ENCODE peak calls at places on chromosomes 5 and 9, in six cellular contexts. X is cardiac muscle cell, W is psoas muscle, N is K562, R is endodermal cell, Q is DND-41. A is an unnamed sample. For H3K4me1, the result is how much of the 10 kb centered on the place peaks cover.

GRCh38 chr5:174999581-174999980 is 275.2 kb downstream of the MSX2 start:
- DNase-seq in R (peak), X (no peak), W (no peak), Q (no peak), N (no peak), A (no peak)

GRCh38 chr9:99593621-99594020 is 228.1 kb upstream of the NR4A3 start:
- DNase-seq in R (no peak), X (no peak), W (no peak), Q (no peak), N (no peak), A (no peak)

GRCh38 chr9:92728831-92729734 is 35.5 kb downstream of the BICD2 start:
- DNase-seq in N (no peak), Q (no peak), X (no peak), R (peak), W (no peak), A (no peak)

GRCh38 chr5:35600591-35600990 is 17.1 kb upstream of the SPEF2 start:
- DNase-seq in W (no peak), N (no peak), X (no peak), R (no peak), Q (no peak), A (no peak)

GRCh38 chr9:35236692-35237091 is 74.9 kb downstream of the UNC13B start:
- DNase-seq in W (no peak), R (no peak), X (no peak), N (peak), Q (no peak), A (no peak)

GRCh38 chr9:15837079-15837679 is 284.3 kb downstream of the CCDC171 start:
- DNase-seq in R (no peak), W (no peak), X (peak), N (peak), Q (peak), A (no peak)

GRCh38 chr9:106921341-106921899 is 58.5 kb downstream of the ZNF462 start:
- DNase-seq in W (no peak), Q (peak), R (peak), N (peak), X (peak), A (no peak)

GRCh38 chr9:83744206-83744605 is 36.4 kb upstream of the UBQLN1 start:
- DNase-seq in Q (no peak), W (no peak), R (no peak), N (no peak), X (no peak), A (no peak)

GRCh38 chr5:35924950-35925722 is 13.3 kb downstream of the CAPSL start:
- DNase-seq in X (peak), W (peak), N (peak), R (peak), Q (peak), A (peak)

GRCh38 chr5:146107901-146108300 is 2.5 kb upstream of the PLAC8L1 start:
- DNase-seq in N (no peak), X (no peak), W (no peak), R (no peak), Q (no peak), A (no peak)

GRCh38 chr5:143401846-143402463 is 1.5 kb downstream of the NR3C1 start:
- DNase-seq in R (peak), W (no peak), N (peak), Q (peak), X (no peak), A (peak)

GRCh38 chr9:92706218-92706940 is 36.4 kb upstream of the IPPK start:
- DNase-seq in R (peak), W (no peak), N (peak), Q (peak), X (peak), A (peak)

GRCh38 chr5:97009212-97009898 is 73.5 kb downstream of the LNPEP start:
- DNase-seq in R (no peak), N (peak), W (no peak), Q (no peak), X (peak), A (no peak)

GRCh38 chr5:94469889-94470288 is 148.5 kb downstream of the KIAA0825 start:
- DNase-seq in R (no peak), X (peak), Q (no peak), N (no peak), W (no peak), A (no peak)

GRCh38 chr5:123035320-123035949 is 1.1 kb downstream of the PPIC start:
- DNase-seq in N (peak), R (peak), X (peak), Q (no peak), W (peak), A (no peak)

GRCh38 chr9:137095664-137096517 is 9.1 kb downstream of the MAN1B1 start:
- DNase-seq in R (no peak), X (no peak), N (no peak), Q (peak), W (no peak), A (peak)

GRCh38 chr5:74725331-74725730 is 40.3 kb downstream of the HEXB start:
- DNase-seq in X (no peak), Q (no peak), N (no peak), W (no peak), R (no peak), A (no peak)

GRCh38 chr9:137342482-137342881 is 40.4 kb upstream of the NRARP start:
- DNase-seq in N (no peak), X (no peak), R (no peak), W (no peak), Q (no peak), A (no peak)

GRCh38 chr9:127189628-127190027 is 67.2 kb upstream of the ANGPTL2 start:
- DNase-seq in R (no peak), N (no peak), X (no peak), Q (no peak), W (no peak), A (no peak)

GRCh38 chr5:167463939-167464338 is 827.5 kb upstream of the WWC1 start:
- DNase-seq in Q (no peak), N (no peak), W (no peak), X (no peak), R (no peak), A (no peak)

GRCh38 chr9:72524820-72525539 is 3.6 kb downstream of the TMC1 start:
- DNase-seq in R (peak), W (no peak), X (peak), Q (no peak), N (peak), A (no peak)

GRCh38 chr5:162067138-162067537 is 435 bp upstream of the GABRG2 start:
- DNase-seq in Q (no peak), X (no peak), N (no peak), W (no peak), R (no peak), A (no peak)

DNA sequence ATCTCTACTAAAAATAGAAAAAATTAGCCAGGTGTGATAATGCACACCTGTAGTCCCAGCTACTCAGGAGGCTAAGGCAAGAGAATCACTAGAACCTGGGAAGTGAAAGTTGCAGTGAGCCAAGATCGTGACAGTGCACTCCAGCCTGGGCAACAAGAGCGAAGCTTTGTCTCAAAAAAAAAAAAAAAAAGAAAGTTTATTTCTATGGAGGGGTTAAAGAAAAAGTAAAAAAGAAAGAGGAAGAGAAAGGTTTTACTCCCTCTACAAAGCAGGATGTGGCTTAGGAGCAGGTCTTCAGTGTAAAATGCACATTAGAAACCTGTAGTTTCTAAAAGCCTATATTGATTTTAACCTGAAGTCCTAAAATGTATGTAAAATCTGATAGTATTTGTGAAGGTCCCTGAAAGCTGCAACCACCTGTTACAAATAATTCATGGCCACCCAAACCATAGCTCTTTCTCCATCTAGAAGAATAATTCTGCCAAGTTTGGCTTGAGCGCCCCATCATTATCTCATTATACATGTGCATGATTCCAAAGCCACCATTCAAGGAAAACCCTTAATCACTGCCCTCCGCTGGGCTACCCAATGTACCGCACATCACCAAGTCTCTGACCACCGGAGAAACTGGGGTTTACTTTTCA is 3.4 kb downstream of the FNBP1 start:
- DNase-seq in W (no peak), Q (no peak), X (peak), R (no peak), N (no peak), A (peak)
- H3K4me1 ChIP-seq in W (under half), Q (half or more), X (under half), R (under half), N (under half), A (under half)

DNA sequence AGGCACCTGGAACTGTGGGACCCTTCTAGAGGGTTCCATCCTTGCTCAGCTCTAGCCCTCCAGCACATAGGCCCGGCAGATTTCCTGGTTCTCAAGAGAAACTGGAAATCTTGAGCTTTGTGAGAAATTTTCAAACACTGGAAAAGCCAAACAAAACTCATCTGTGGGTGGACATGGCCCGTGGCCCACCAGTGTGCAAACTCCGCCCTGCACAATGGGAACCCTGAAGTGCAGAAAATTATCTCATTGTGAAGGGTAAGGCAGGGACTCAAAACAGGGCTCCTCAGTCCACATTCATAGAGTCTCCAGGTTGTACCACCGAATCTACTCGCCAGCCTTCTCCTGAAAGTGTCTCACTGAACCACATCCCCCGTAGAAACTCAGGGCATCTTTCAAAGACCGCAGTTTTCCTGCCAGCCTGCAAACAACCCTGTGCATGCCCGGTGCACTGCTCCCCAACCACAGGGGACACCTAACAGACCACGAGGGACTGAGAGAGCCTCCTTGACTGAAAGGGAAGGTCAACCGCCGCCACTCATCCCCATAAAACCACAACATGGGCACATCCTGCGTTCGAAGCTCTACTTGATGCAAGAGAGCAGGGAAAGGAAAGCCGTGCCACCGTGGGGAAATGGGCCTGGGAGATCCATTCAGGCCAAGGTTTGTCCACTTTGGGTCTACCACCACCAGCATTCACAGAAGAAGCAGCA is 18.1 kb downstream of the ADAMTS2 start:
- DNase-seq in X (no peak), R (no peak), Q (no peak), N (no peak), W (peak), A (no peak)
- H3K27ac ChIP-seq in X (no peak), R (no peak), Q (no peak), N (no peak), W (no peak), A (no peak)

DNA sequence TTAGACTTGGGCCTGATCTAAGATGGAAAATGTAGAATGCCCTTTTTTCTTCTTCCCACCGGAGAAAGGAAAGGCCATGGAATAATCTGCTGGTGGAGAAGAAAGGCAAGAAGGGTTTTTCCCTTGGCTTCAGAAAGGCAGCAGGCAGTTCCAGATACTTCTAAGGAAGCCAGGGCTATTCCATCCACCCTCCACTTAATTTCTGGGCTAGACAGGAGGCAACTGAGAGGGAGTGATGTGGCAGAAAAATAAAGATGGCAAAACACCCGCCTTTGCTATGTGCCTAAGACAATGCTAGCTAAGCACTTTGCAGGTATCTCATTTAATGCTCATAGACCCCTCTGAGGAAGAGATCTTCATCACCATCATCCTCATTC is 9.9 kb downstream of the MYOZ3 start:
- DNase-seq in N (no peak), X (peak), W (no peak), R (no peak), Q (no peak), A (no peak)
- H3K4me3 ChIP-seq in N (no peak), X (peak), W (no peak), R (peak), Q (no peak), A (peak)

GRCh38 chr9:134400283-134400682 is 74.0 kb downstream of the RXRA start:
- DNase-seq in R (no peak), Q (no peak), W (no peak), N (no peak), X (no peak), A (no peak)
- H3K4me1 ChIP-seq in R (under half), Q (half or more), W (half or more), N (under half), X (under half), A (half or more)

GRCh38 chr9:131732061-131732526 is 7.8 kb downstream of the RAPGEF1 start:
- DNase-seq in N (no peak), W (peak), X (no peak), R (no peak), Q (no peak), A (no peak)
- H3K27ac ChIP-seq in N (no peak), W (peak), X (no peak), R (no peak), Q (no peak), A (peak)

GRCh38 chr5:31478901-31479300 is 53.0 kb downstream of the DROSHA start:
- DNase-seq in N (no peak), X (peak), W (no peak), Q (no peak), R (no peak), A (no peak)

GRCh38 chr5:31477516-31477915 is 54.4 kb downstream of the DROSHA start:
- DNase-seq in X (no peak), W (no peak), R (no peak), N (no peak), Q (no peak), A (no peak)

GRCh38 chr5:31477971-31478370 is 53.9 kb downstream of the DROSHA start:
- DNase-seq in W (no peak), N (no peak), Q (no peak), X (no peak), R (no peak), A (no peak)

GRCh38 chr5:31479706-31480105 is 52.2 kb downstream of the DROSHA start:
- DNase-seq in R (no peak), W (no peak), X (no peak), N (no peak), Q (no peak), A (no peak)

GRCh38 chr5:31481531-31481930 is 50.4 kb downstream of the DROSHA start:
- DNase-seq in W (no peak), R (no peak), N (no peak), X (no peak), Q (no peak), A (no peak)
- H3K4me3 ChIP-seq in W (no peak), R (no peak), N (no peak), X (no peak), Q (no peak), A (no peak)